ENCODE peak calls at places on chromosomes 4 and X, in five cellular contexts. I, Z, G, V and B are unnamed samples.

GRCh38 chr4:55347610-55348228 is 1.7 kb downstream of the SRD5A3 start:
- DNase-seq in I (peak; percentile 21), Z (no peak), G (no peak), V (peak; percentile 36), B (peak; percentile 82)

GRCh38 chrX:16589211-16589610 is 60.7 kb upstream of the S100G start:
- DNase-seq in I (peak; percentile 13), Z (no peak), G (no peak), V (no peak), B (no peak)

GRCh38 chrX:44035576-44035975 is 62.4 kb upstream of the NDP start:
- DNase-seq in I (no peak), Z (no peak), G (no peak), V (no peak), B (no peak)

GRCh38 chr4:169345207-169345788 is 74.5 kb upstream of the SH3RF1 start:
- DNase-seq in I (peak; percentile 38), Z (no peak), G (no peak), V (no peak), B (no peak)

GRCh38 chrX:105553118-105553517 is 269.2 kb upstream of the NRK start:
- DNase-seq in I (no peak), Z (no peak), G (no peak), V (no peak), B (no peak)

GRCh38 chrX:65744965-65745364 is 77.5 kb downstream of the MSN start:
- DNase-seq in I (no peak), Z (no peak), G (no peak), V (no peak), B (no peak)

GRCh38 chrX:72394518-72395163 is 88.9 kb upstream of the CITED1 start:
- DNase-seq in I (peak; percentile 50), Z (peak; percentile 46), G (no peak), V (no peak), B (peak; percentile 38)

GRCh38 chrX:46575586-46575985 is 2.0 kb downstream of the CHST7 start:
- DNase-seq in I (no peak), Z (no peak), G (no peak), V (peak; percentile 14), B (no peak)

GRCh38 chr4:86543560-86544312 is 50.4 kb upstream of the PTPN13 start:
- DNase-seq in I (peak; percentile 67), Z (no peak), G (no peak), V (no peak), B (no peak)

GRCh38 chr4:184774152-184774551 is 40.3 kb upstream of the CENPU start:
- DNase-seq in I (no peak), Z (no peak), G (no peak), V (no peak), B (no peak)

GRCh38 chrX:150581093-150581775 is 12.8 kb downstream of the MTM1 start:
- DNase-seq in I (peak; percentile 28), Z (no peak), G (no peak), V (no peak), B (no peak)

GRCh38 chr4:183330841-183331240 is 8.6 kb upstream of the CLDN24 start:
- DNase-seq in I (no peak), Z (no peak), G (no peak), V (no peak), B (no peak)

GRCh38 chr4:183855651-183856190 is 49.4 kb upstream of the STOX2 start:
- DNase-seq in I (no peak), Z (no peak), G (no peak), V (no peak), B (no peak)

GRCh38 chrX:67543818-67544217 is at the start of gene AR:
- DNase-seq in I (peak; percentile 52), Z (peak; percentile 84), G (no peak), V (no peak), B (peak; percentile 53)

GRCh38 chr4:95835672-95836071 is 4.2 kb upstream of the PDHA2 start:
- DNase-seq in I (no peak), Z (no peak), G (no peak), V (peak; percentile 47), B (peak; percentile 72)

GRCh38 chr4:152283806-152284470 is 252.0 kb downstream of the FBXW7 start:
- DNase-seq in I (peak; percentile 20), Z (no peak), G (no peak), V (no peak), B (no peak)

GRCh38 chrX:120015145-120016067 is 62.1 kb downstream of the RHOXF2B start:
- DNase-seq in I (no peak), Z (no peak), G (no peak), V (no peak), B (peak; percentile 31)

GRCh38 chrX:9829308-9830267 is 43.4 kb downstream of the SHROOM2 start:
- DNase-seq in I (no peak), Z (no peak), G (peak; percentile 21), V (no peak), B (no peak)

GRCh38 chrX:42366181-42366580 is 411.8 kb downstream of the PPP1R2C start:
- DNase-seq in I (no peak), Z (no peak), G (no peak), V (no peak), B (no peak)

GRCh38 chrX:12411831-12412230 is 273.6 kb downstream of the FRMPD4 start:
- DNase-seq in I (no peak), Z (no peak), G (no peak), V (no peak), B (no peak)

GRCh38 chr4:68950033-68950432 is 1.6 kb downstream of the UGT2A3 start:
- DNase-seq in I (no peak), Z (no peak), G (no peak), V (no peak), B (no peak)

GRCh38 chr4:29734343-29734742 is 985.8 kb upstream of the PCDH7 start:
- DNase-seq in I (no peak), Z (no peak), G (no peak), V (no peak), B (no peak)

GRCh38 chr4:106583567-106583966 is 215.0 kb upstream of the GIMD1 start:
- DNase-seq in I (peak; percentile 73), Z (no peak), G (no peak), V (no peak), B (peak; percentile 8)

GRCh38 chrX:65406532-65406931 is 128.1 kb downstream of the LAS1L start:
- DNase-seq in I (peak; percentile 2), Z (no peak), G (peak; percentile 19), V (no peak), B (no peak)

GRCh38 chrX:123835661-123836371 is 24.0 kb upstream of the XIAP start:
- DNase-seq in I (peak; percentile 61), Z (no peak), G (peak; percentile 32), V (no peak), B (no peak)

GRCh38 chrX:97987979-97988378 is 1104.3 kb downstream of the RPA4 start:
- DNase-seq in I (no peak), Z (no peak), G (no peak), V (peak; percentile 1), B (peak; percentile 1)

GRCh38 chrX:153544747-153545146 is 27.3 kb downstream of the ATP2B3 start:
- DNase-seq in I (no peak), Z (no peak), G (no peak), V (no peak), B (no peak)

GRCh38 chr4:147318581-147318980 is 162.3 kb upstream of the EDNRA start:
- DNase-seq in I (peak; percentile 10), Z (no peak), G (no peak), V (no peak), B (no peak)

GRCh38 chr4:3251691-3252479 is 2.9 kb downstream of the MSANTD1 start:
- DNase-seq in I (no peak), Z (peak; percentile 30), G (no peak), V (no peak), B (no peak)

GRCh38 chrX:119376312-119376711 is 22.8 kb upstream of the SLC25A43 start:
- DNase-seq in I (no peak), Z (no peak), G (no peak), V (no peak), B (no peak)

GRCh38 chr4:78024692-78025091 is 32.4 kb upstream of the FRAS1 start:
- DNase-seq in I (no peak), Z (no peak), G (no peak), V (no peak), B (no peak)

GRCh38 chr4:124713213-124713592 is 671 bp upstream of the ANKRD50 start:
- DNase-seq in I (peak; percentile 68), Z (peak; percentile 83), G (no peak), V (peak; percentile 47), B (peak; percentile 91)

GRCh38 chrX:30577362-30577961 is at the start of gene TASL:
- DNase-seq in I (no peak), Z (peak; percentile 55), G (peak; percentile 27), V (peak; percentile 88), B (peak; percentile 85)

GRCh38 chrX:123797543-123798447 is 62.1 kb upstream of the XIAP start:
- DNase-seq in I (no peak), Z (no peak), G (no peak), V (no peak), B (no peak)